ENCODE peak calls at places on chromosomes 7 and 10, in six cellular contexts. N is transverse colon; U is HCT116; P is vagina; A is tibial artery; Q is CD8-positive, alpha-beta memory T cell. W is an unnamed sample. For H3K4me1, the result is how much of the 10 kb centered on the place peaks cover.

GRCh38 chr10:14583967-14584366 is 190.7 kb downstream of the FAM107B start:
- DNase-seq in N (no peak), U (no peak), P (no peak), A (no peak), Q (no peak), W (no peak)

GRCh38 chr10:128895473-128895872 is 571.6 kb upstream of the MGMT start:
- DNase-seq in N (no peak), U (no peak), P (peak), A (no peak), Q (no peak), W (peak)

GRCh38 chr10:266974-267425 is 131.7 kb downstream of the ZMYND11 start:
- DNase-seq in N (no peak), U (no peak), P (no peak), A (no peak), Q (no peak), W (no peak)

GRCh38 chr7:95335093-95335492 is 10.8 kb upstream of the PON1 start:
- DNase-seq in N (no peak), U (no peak), P (no peak), A (no peak), Q (no peak), W (no peak)

GRCh38 chr10:89242840-89243586 is 8.6 kb downstream of the LIPA start:
- DNase-seq in N (no peak), U (no peak), P (no peak), A (no peak), Q (no peak), W (no peak)

GRCh38 chr7:102061981-102062390 is 224.7 kb upstream of the SH2B2 start:
- DNase-seq in N (no peak), U (no peak), P (no peak), A (peak), Q (no peak), W (peak)

GRCh38 chr7:66352071-66352470 is 146.9 kb downstream of the TPST1 start:
- DNase-seq in N (peak), U (no peak), P (no peak), A (no peak), Q (no peak), W (no peak)

GRCh38 chr10:16909961-16910794 is 93.0 kb upstream of the RSU1 start:
- DNase-seq in N (no peak), U (no peak), P (no peak), A (no peak), Q (no peak), W (no peak)

GRCh38 chr10:79084012-79084971 is 15.5 kb downstream of the ZMIZ1 start:
- DNase-seq in N (peak), U (no peak), P (peak), A (peak), Q (no peak), W (peak)

GRCh38 chr7:84336303-84336702 is 141.7 kb upstream of the SEMA3A start:
- DNase-seq in N (no peak), U (no peak), P (no peak), A (no peak), Q (no peak), W (no peak)

GRCh38 chr7:135708041-135708440 is 19.9 kb downstream of the SLC13A4 start:
- DNase-seq in N (no peak), U (no peak), P (no peak), A (no peak), Q (no peak), W (no peak)
- H3K27ac ChIP-seq in N (no peak), U (no peak), P (no peak), A (no peak), Q (no peak), W (no peak)

GRCh38 chr7:114478384-114478783 is 63.8 kb downstream of the FOXP2 start:
- DNase-seq in N (no peak), U (no peak), P (no peak), A (no peak), Q (no peak), W (no peak)
- H3K4me1 ChIP-seq in N (under half), U (under half), P (under half), A (under half), Q (under half), W (under half)

GRCh38 chr10:67790534-67791408 is 47.2 kb downstream of the DNAJC12 start:
- DNase-seq in N (no peak), U (peak), P (no peak), A (no peak), Q (no peak), W (no peak)

GRCh38 chr10:67789769-67790168 is 48.2 kb downstream of the DNAJC12 start:
- DNase-seq in N (no peak), U (no peak), P (no peak), A (no peak), Q (no peak), W (no peak)

GRCh38 chr10:67784584-67784983 is 53.4 kb downstream of the DNAJC12 start:
- DNase-seq in N (no peak), U (no peak), P (no peak), A (no peak), Q (no peak), W (no peak)

GRCh38 chr10:67785098-67785497 is 52.9 kb downstream of the DNAJC12 start:
- DNase-seq in N (no peak), U (no peak), P (no peak), A (no peak), Q (no peak), W (no peak)

GRCh38 chr10:67788028-67788886 is 49.7 kb downstream of the DNAJC12 start:
- DNase-seq in N (peak), U (peak), P (no peak), A (no peak), Q (peak), W (peak)
- H3K27ac ChIP-seq in N (no peak), U (no peak), P (no peak), A (no peak), Q (no peak), W (no peak)

GRCh38 chr7:29120955-29121354 is 25.4 kb downstream of the CPVL start:
- DNase-seq in N (no peak), U (no peak), P (peak), A (no peak), Q (no peak), W (no peak)
- H3K4me1 ChIP-seq in N (under half), U (under half), P (under half), A (under half), Q (under half), W (under half)

DNA sequence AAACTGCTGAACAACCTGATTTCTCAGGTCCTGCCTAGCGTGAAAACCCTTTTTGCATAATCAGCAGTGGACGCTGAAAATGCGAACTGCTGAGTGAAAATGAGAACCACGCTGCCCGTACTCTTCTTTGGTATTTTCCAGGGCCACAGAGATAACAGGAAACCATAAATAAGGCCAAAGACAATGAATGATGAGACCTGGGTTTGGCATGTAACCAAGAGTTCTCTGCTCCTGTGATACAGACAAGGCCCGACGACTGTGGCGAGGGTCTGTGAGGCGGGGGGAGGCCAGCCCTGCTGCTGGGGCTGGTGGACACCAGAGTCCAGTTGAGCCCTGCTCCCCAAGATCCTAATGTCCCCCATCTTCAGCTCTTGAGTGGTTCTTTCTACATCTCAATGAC is 236.0 kb downstream of the WDR11 start:
- DNase-seq in N (no peak), U (no peak), P (no peak), A (no peak), Q (no peak), W (no peak)
- H3K27ac ChIP-seq in N (no peak), U (no peak), P (no peak), A (no peak), Q (no peak), W (no peak)

W was measured in lung.